ENCODE peak calls at places on chromosomes 7 and 10, in six cellular contexts. V is C1 segment of cervical spinal cord; C is astrocyte of the spinal cord; U is stimulated activated CD4-positive, alpha-beta T cell treated with anti-CD3 and anti-CD28 coated beads, Interleukin-1b, Interleukin-23, amount 100 ng/mL, for 1 hour; N is activated gamma-delta T cell treated with Interleukin-2 at 50 U/mL for 16 hours; M is GM13977. R is an unnamed sample.

GRCh38 chr10:122152544-122152943 is 118.6 kb upstream of the BTBD16 start:
- DNase-seq in U (no peak), N (no peak), C (peak), M (no peak), V (peak), R (no peak)

GRCh38 chr10:78250313-78251040 is 216.8 kb downstream of the RPS24 start:
- DNase-seq in V (no peak), M (no peak), U (no peak), C (no peak), N (no peak), R (no peak)

GRCh38 chr7:96034940-96035727 is 262.8 kb downstream of the DYNC1I1 start:
- DNase-seq in U (no peak), M (no peak), N (no peak), V (no peak), C (no peak), R (no peak)

GRCh38 chr10:78348416-78349164 is 314.9 kb downstream of the RPS24 start:
- DNase-seq in C (no peak), N (no peak), U (no peak), M (no peak), V (no peak), R (no peak)

GRCh38 chr7:111762799-111763198 is 200.5 kb upstream of the IMMP2L start:
- DNase-seq in U (no peak), C (no peak), V (no peak), N (no peak), M (no peak), R (no peak)

GRCh38 chr7:157337316-157338149 is 729 bp downstream of the DNAJB6 start:
- DNase-seq in U (peak), C (peak), V (no peak), N (peak), M (peak), R (peak)

GRCh38 chr10:63699785-63700184 is 178.6 kb downstream of the REEP3 start:
- DNase-seq in C (no peak), M (no peak), N (no peak), V (no peak), U (no peak), R (peak)

GRCh38 chr7:135729230-135729629 is 1.2 kb upstream of the SLC13A4 start:
- DNase-seq in U (no peak), C (no peak), M (no peak), V (no peak), N (no peak), R (no peak)

GRCh38 chr7:131431289-131431688 is 103.6 kb downstream of the MKLN1 start:
- DNase-seq in C (peak), N (no peak), M (no peak), V (peak), U (no peak), R (peak)

GRCh38 chr7:81627565-81628287 is 142.1 kb downstream of the HGF start:
- DNase-seq in N (no peak), C (peak), M (no peak), U (no peak), V (no peak), R (peak)

GRCh38 chr10:124697443-124697836 is 46.7 kb downstream of the FAM53B start:
- DNase-seq in M (no peak), U (no peak), V (no peak), C (no peak), N (no peak), R (no peak)

GRCh38 chr10:31321396-31321941 is 2.5 kb downstream of the ZEB1 start:
- DNase-seq in C (peak), M (no peak), V (peak), U (no peak), N (peak), R (peak)

GRCh38 chr10:121404611-121405010 is 193.6 kb downstream of the FGFR2 start:
- DNase-seq in U (no peak), V (no peak), C (no peak), M (no peak), N (no peak), R (no peak)

GRCh38 chr10:36489181-36489927 is 636.0 kb upstream of the ANKRD30A start:
- DNase-seq in C (peak), N (no peak), M (no peak), U (no peak), V (no peak), R (peak)